ENCODE peak calls at places on chromosomes 11 and 22, in six cellular contexts. Z is A549, U is left ventricle myocardium inferior, I is fibroblast of pulmonary artery, P is AG09309, W is IMR-90. G is an unnamed sample.

GRCh38 chr22:20945578-20945934 is 21.5 kb upstream of the AIFM3 start:
- DNase-seq in Z (no peak), U (no peak), I (no peak), P (no peak), W (no peak), G (no peak)

GRCh38 chr22:23458663-23459541 is 121.2 kb downstream of the IGLL1 start:
- DNase-seq in Z (no peak), U (no peak), I (no peak), P (no peak), W (no peak), G (no peak)

GRCh38 chr11:24496728-24497396 is at the start of gene LUZP2:
- DNase-seq in Z (no peak), U (no peak), I (peak; percentile 24), P (no peak), W (peak; percentile 51), G (peak; percentile 18)

GRCh38 chr11:89293966-89294679 is 116.4 kb downstream of the TYR start:
- DNase-seq in Z (no peak), U (peak; percentile 11), I (peak; percentile 27), P (no peak), W (peak; percentile 12), G (peak; percentile 19)

GRCh38 chr22:21087119-21087518 is 41.4 kb downstream of the LRRC74B start:
- DNase-seq in Z (no peak), U (no peak), I (no peak), P (no peak), W (no peak), G (no peak)

GRCh38 chr22:36022162-36022561 is 6.5 kb downstream of the RBFOX2 start:
- DNase-seq in Z (no peak), U (no peak), I (peak; percentile 41), P (no peak), W (peak; percentile 90), G (peak; percentile 49)

GRCh38 chr11:78000193-78000592 is 5.7 kb upstream of the INTS4 start:
- DNase-seq in Z (peak; percentile 72), U (no peak), I (peak; percentile 88), P (peak; percentile 43), W (peak; percentile 77), G (peak; percentile 87)

GRCh38 chr11:85918910-85919794 is 64.0 kb downstream of the CCDC83 start:
- DNase-seq in Z (no peak), U (no peak), I (peak; percentile 41), P (no peak), W (no peak), G (peak; percentile 42)

GRCh38 chr11:11481371-11481770 is 128.3 kb upstream of the CSNK2A3 start:
- DNase-seq in Z (no peak), U (peak; percentile 29), I (no peak), P (no peak), W (no peak), G (no peak)

GRCh38 chr11:114162719-114163123 is 103.2 kb downstream of the ZBTB16 start:
- DNase-seq in Z (peak; percentile 57), U (peak; percentile 86), I (peak; percentile 100), P (peak; percentile 94), W (peak; percentile 94), G (peak; percentile 100)

GRCh38 chr22:22810018-22810427 is 77.6 kb upstream of the IGLL5 start:
- DNase-seq in Z (peak; percentile 46), U (peak; percentile 38), I (peak; percentile 52), P (no peak), W (peak; percentile 30), G (no peak)

GRCh38 chr22:24105018-24105360 is 76.3 kb upstream of the SUSD2 start:
- DNase-seq in Z (no peak), U (no peak), I (peak; percentile 34), P (no peak), W (peak; percentile 51), G (peak; percentile 26)

GRCh38 chr11:43547900-43548381 is 132.6 kb upstream of the HSD17B12 start:
- DNase-seq in Z (peak; percentile 14), U (peak; percentile 20), I (no peak), P (no peak), W (no peak), G (no peak)

GRCh38 chr22:23219787-23220484 is 39.6 kb downstream of the BCR start:
- DNase-seq in Z (no peak), U (no peak), I (peak; percentile 40), P (no peak), W (peak; percentile 61), G (peak; percentile 62)

GRCh38 chr22:24973867-24974266 is 21.4 kb downstream of the KIAA1671 start:
- DNase-seq in Z (no peak), U (no peak), I (no peak), P (no peak), W (no peak), G (no peak)

GRCh38 chr11:45527898-45528297 is 137.5 kb downstream of the CHST1 start:
- DNase-seq in Z (no peak), U (no peak), I (peak; percentile 13), P (no peak), W (no peak), G (peak; percentile 50)

GRCh38 chr22:22816171-22816514 is 71.5 kb upstream of the IGLL5 start:
- DNase-seq in Z (no peak), U (no peak), I (no peak), P (no peak), W (no peak), G (no peak)

GRCh38 chr11:118618115-118618990 is 10.9 kb downstream of the PHLDB1 start:
- DNase-seq in Z (no peak), U (peak; percentile 79), I (peak; percentile 93), P (no peak), W (peak; percentile 96), G (peak; percentile 94)

GRCh38 chr11:35523351-35523768 is 2.1 kb downstream of the PAMR1 start:
- DNase-seq in Z (no peak), U (no peak), I (no peak), P (peak; percentile 21), W (peak; percentile 62), G (peak; percentile 8)

GRCh38 chr22:32527756-32528155 is 53.1 kb downstream of the FBXO7 start:
- DNase-seq in Z (no peak), U (no peak), I (no peak), P (no peak), W (no peak), G (no peak)

GRCh38 chr11:56624661-56625110 is 10.0 kb upstream of the OR5M1 start:
- DNase-seq in Z (peak; percentile 77), U (no peak), I (peak; percentile 33), P (peak; percentile 10), W (peak; percentile 34), G (peak; percentile 31)

DNA sequence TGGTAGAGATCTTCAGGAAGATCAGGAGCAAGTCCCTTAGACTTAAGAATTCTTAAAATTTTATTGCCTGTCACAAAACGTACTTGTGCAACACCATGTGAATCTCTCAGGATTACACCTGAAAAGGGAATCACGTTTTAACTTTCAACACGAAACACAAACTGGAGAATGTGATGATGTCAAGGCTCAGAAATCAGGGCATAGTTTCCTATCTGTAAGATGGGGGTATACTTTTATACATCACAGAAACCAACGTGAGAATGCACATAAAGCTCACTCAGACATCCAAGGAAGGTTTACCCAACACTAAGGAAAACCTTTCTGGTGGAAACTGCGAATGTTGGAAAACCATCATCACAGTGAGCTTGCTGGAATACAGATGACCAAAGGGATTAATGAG is 2.0 kb downstream of the RPS13 start:
- DNase-seq in Z (no peak), U (no peak), I (no peak), P (no peak), W (no peak), G (no peak)
- H3K4me3 ChIP-seq in Z (peak overlapping the region; percentile 95), U (peak overlapping the region; percentile 100), I (peak overlapping the region; percentile 98), P (no peak overlapping the region), W (no peak overlapping the region), G (no peak overlapping the region)

DNA sequence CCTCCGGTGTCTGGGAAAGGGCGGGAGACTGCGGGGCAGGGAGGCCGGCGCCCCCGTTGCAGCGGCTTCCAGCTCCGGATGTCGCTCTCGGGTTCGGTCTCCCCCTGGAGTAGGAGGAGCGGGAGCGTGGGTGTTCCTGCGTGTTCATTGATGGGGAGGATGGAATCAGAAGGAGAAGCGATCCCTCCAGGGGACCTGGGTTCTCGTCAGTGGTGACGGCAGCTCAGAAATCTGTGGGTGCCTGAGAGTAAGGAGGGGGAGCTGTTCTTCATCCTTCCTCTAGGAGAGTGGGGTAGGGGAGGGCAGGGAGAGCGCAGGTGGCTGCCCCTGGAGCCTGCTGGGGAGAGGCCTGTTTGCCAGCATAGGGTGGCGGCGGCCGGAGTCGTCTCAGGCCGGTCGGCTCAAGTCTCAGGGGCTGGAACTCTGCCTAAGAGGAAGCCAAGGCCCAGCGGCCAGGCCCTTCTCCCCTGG is 1.1 kb downstream of the UBASH3B start:
- DNase-seq in Z (peak; percentile 43), U (peak; percentile 36), I (peak; percentile 27), P (no peak), W (peak; percentile 56), G (peak; percentile 47)
- TF ChIP-seq CTCF in Z (no peak), U (no peak), I (peak; percentile 2), P (no peak), W (peak; percentile 2), G (no peak)

DNA sequence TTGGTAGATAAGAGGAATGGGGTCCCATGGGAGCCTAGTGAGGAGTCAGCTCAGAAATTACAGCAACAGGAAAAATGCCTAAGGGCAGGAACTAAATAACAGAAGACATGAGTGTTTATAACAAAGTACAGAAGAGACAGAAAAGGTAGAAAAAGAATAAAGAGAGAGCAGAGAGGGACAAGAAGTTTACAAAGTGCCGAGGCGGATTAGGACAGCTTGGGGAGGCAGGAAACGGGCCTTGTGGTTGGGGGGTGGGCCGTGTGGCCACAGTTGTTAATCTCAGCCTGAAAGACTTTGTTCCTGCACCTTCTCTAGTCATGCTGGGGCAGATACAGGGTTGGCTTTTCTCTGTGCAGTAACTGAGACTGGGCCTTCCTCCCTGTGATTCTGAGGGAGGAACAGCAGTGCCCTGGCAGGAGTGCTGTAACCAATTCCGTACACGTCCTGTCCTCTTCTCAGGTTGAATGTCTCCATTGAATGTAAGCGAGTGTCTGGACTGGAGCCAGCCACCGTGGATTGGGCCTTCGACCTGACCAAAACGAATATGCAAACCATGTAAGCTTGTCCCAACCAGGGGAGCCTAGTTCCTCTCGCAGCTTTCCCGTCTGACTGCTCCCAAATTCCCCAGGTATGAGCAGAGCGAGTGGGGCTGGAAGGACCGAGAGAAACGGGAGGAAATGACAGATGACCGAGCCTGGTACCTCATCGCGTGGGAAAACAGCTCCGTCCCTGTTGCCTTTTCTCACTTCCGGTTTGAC is 13.2 kb downstream of the NAA40 start:
- DNase-seq in Z (no peak), U (no peak), I (no peak), P (no peak), W (no peak), G (peak; percentile 49)
- H3K4me3 ChIP-seq in Z (no peak overlapping the region), U (no peak overlapping the region), I (no peak overlapping the region), P (no peak overlapping the region), W (no peak overlapping the region), G (no peak overlapping the region)

GRCh38 chr11:6755953-6756347 is 15.8 kb downstream of the OR2AG2 start:
- DNase-seq in Z (no peak), U (no peak), I (no peak), P (no peak), W (no peak), G (no peak)

GRCh38 chr11:6757373-6757967 is 14.3 kb downstream of the OR2AG2 start:
- DNase-seq in Z (peak; percentile 58), U (peak; percentile 26), I (peak; percentile 80), P (peak; percentile 27), W (peak; percentile 59), G (peak; percentile 76)

DNA sequence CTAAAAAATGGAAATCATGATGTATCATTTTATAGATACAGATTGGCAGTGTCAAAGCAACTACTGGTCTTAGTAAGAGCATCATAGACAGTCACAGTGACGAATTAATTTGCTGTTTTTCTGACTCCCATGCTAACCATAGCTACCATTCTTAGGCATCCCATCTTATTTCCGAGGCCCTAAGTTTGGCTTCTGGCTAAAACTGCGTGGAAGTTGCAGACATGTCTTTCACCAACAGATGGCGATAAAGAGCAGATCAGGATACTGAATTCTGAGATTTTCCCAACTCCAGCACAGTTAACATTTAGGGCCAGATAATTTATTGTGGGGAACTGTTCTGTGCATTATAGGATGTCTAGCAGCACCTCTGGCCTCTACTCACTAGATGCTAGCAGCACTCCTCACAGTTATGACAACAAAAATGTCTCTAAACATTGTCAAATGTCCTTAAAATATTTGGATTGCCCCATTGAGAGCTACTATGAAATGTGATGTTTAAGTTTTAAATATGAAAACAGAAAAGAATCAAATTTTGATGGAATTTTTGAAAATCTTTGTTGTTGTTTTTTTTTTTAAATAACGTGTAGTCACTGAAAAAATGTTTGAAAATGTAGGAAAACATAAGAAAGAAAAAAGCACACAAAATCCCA is 16.3 kb downstream of the OR2AG2 start:
- DNase-seq in Z (peak; percentile 36), U (no peak), I (peak; percentile 63), P (no peak), W (peak; percentile 34), G (peak; percentile 55)
- TF ChIP-seq CTCF in Z (peak; percentile 70), U (peak; percentile 96), I (peak; percentile 96), P (peak; percentile 93), W (peak; percentile 69), G (peak; percentile 94)

G was measured in cardiac fibroblast.